ENCODE peak calls at places on chromosome 19, in seven cellular contexts. J, E, B, W, D, K and T are unnamed samples.

GRCh38 chr19:40962460-40962961 is 28.6 kb upstream of the CYP2B6 start:
- DNase-seq in J (no peak), E (peak; percentile 27), B (no peak), W (no peak), D (no peak), K (peak; percentile 52), T (no peak)

GRCh38 chr19:16628984-16629691 is 1.1 kb upstream of the MED26 start:
- DNase-seq in J (no peak), E (peak; percentile 62), B (no peak), W (no peak), D (peak; percentile 51), K (peak; percentile 70), T (peak; percentile 32)

GRCh38 chr19:30969586-30969985 is 379.6 kb downstream of the TSHZ3 start:
- DNase-seq in J (no peak), E (no peak), B (no peak), W (no peak), D (no peak), K (no peak), T (no peak)

GRCh38 chr19:17118957-17119356 is 43.4 kb downstream of the MYO9B start:
- DNase-seq in J (no peak), E (no peak), B (no peak), W (no peak), D (no peak), K (no peak), T (no peak)

GRCh38 chr19:56253737-56254136 is 18.8 kb upstream of the EDDM13 start:
- DNase-seq in J (peak; percentile 63), E (peak; percentile 82), B (no peak), W (no peak), D (no peak), K (peak; percentile 75), T (no peak)

GRCh38 chr19:17743874-17744273 is 7.4 kb upstream of the FCHO1 start:
- DNase-seq in J (no peak), E (peak; percentile 76), B (no peak), W (no peak), D (no peak), K (peak; percentile 70), T (no peak)

GRCh38 chr19:32197896-32198882 is 147.2 kb upstream of the ZNF507 start:
- DNase-seq in J (no peak), E (no peak), B (no peak), W (no peak), D (no peak), K (no peak), T (no peak)

GRCh38 chr19:47742636-47743035 is 2.7 kb upstream of the NOP53 start:
- DNase-seq in J (no peak), E (no peak), B (peak; percentile 82), W (no peak), D (no peak), K (peak; percentile 53), T (no peak)

GRCh38 chr19:33125929-33126388 is 6.0 kb upstream of the WDR88 start:
- DNase-seq in J (peak; percentile 83), E (peak; percentile 78), B (no peak), W (peak; percentile 64), D (peak; percentile 61), K (peak; percentile 77), T (peak; percentile 53)

GRCh38 chr19:3565177-3565576 is 7.6 kb upstream of the HMG20B start:
- DNase-seq in J (no peak), E (no peak), B (no peak), W (no peak), D (no peak), K (no peak), T (no peak)

GRCh38 chr19:9043524-9043923 is 33.3 kb upstream of the MUC16 start:
- DNase-seq in J (no peak), E (no peak), B (no peak), W (no peak), D (no peak), K (no peak), T (no peak)

GRCh38 chr19:18972301-18972831 is 31.3 kb upstream of the HOMER3 start:
- DNase-seq in J (no peak), E (peak; percentile 81), B (no peak), W (no peak), D (no peak), K (peak; percentile 77), T (no peak)

GRCh38 chr19:48452255-48452654 is 3.1 kb upstream of the KCNJ14 start:
- DNase-seq in J (no peak), E (no peak), B (no peak), W (no peak), D (no peak), K (no peak), T (no peak)

GRCh38 chr19:16589917-16590316 is 17.7 kb upstream of the SLC35E1 start:
- DNase-seq in J (no peak), E (no peak), B (no peak), W (no peak), D (no peak), K (no peak), T (no peak)

GRCh38 chr19:52941941-52942370 is 18.7 kb upstream of the ZNF888 start:
- DNase-seq in J (no peak), E (peak; percentile 31), B (peak; percentile 85), W (peak; percentile 46), D (peak; percentile 54), K (peak; percentile 23), T (peak; percentile 37)

GRCh38 chr19:13574933-13575332 is 68.7 kb upstream of the CACNA1A start:
- DNase-seq in J (no peak), E (no peak), B (no peak), W (peak; percentile 45), D (no peak), K (peak; percentile 34), T (peak; percentile 24)

GRCh38 chr19:13583753-13584152 is 77.5 kb upstream of the CACNA1A start:
- DNase-seq in J (no peak), E (no peak), B (no peak), W (no peak), D (no peak), K (no peak), T (no peak)

GRCh38 chr19:13576726-13577125 is 70.4 kb upstream of the CACNA1A start:
- DNase-seq in J (no peak), E (no peak), B (no peak), W (no peak), D (no peak), K (no peak), T (no peak)

GRCh38 chr19:13583114-13583513 is 76.8 kb upstream of the CACNA1A start:
- DNase-seq in J (no peak), E (no peak), B (no peak), W (no peak), D (no peak), K (no peak), T (no peak)

DNA sequence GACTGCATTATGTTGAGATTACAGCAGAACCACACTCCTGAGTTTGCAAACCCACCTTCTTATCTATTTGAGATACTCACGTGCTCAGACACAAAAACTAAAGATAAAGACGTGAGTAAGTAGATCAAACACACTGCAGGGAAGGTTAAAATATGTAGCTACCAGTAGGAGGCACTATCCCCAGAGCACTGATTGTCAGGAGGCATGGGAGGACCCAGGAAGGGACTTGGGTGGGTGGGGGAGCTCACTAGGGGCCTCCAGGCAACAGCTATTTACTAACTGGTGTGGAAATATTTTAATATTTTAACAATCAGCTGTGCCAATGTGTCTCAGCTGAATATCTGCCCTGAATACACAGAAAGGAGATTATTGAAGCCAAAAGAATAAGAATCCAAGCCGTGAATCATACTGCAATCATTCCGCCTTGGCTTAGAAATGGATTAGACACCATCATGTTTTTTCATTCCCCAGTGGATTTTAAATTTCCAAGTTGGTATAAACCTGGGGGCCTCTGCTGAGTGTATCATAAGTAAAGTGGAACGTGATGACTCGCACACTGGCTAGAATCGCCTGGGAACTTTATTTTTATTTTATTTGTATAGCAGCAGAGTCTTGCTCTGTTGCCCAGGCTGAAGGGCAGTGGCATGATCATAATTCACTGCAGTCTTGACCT is 73.2 kb upstream of the CACNA1A start:
- DNase-seq in J (no peak), E (no peak), B (no peak), W (no peak), D (no peak), K (peak; percentile 15), T (no peak)
- TF ChIP-seq CTCF in J (no peak), E (no peak), B (no peak), W (peak; percentile 57), D (no peak), K (no peak), T (no peak)

GRCh38 chr19:34308381-34309367 is 54.3 kb downstream of the GARRE1 start:
- DNase-seq in J (no peak), E (peak; percentile 89), B (no peak), W (no peak), D (no peak), K (peak; percentile 90), T (no peak)
- TF ChIP-seq CTCF in J (no peak), E (no peak), B (no peak), W (no peak), D (no peak), K (no peak), T (no peak)

GRCh38 chr19:29288276-29288675 is 75.3 kb upstream of the UQCRFS1 start:
- DNase-seq in J (no peak), E (no peak), B (no peak), W (no peak), D (no peak), K (no peak), T (no peak)

GRCh38 chr19:29285187-29285687 is 72.3 kb upstream of the UQCRFS1 start:
- DNase-seq in J (no peak), E (no peak), B (no peak), W (no peak), D (no peak), K (no peak), T (no peak)

GRCh38 chr19:29283366-29283765 is 70.4 kb upstream of the UQCRFS1 start:
- DNase-seq in J (no peak), E (no peak), B (no peak), W (no peak), D (no peak), K (no peak), T (no peak)

GRCh38 chr19:29287061-29287460 is 74.1 kb upstream of the UQCRFS1 start:
- DNase-seq in J (no peak), E (no peak), B (no peak), W (no peak), D (no peak), K (no peak), T (no peak)

DNA sequence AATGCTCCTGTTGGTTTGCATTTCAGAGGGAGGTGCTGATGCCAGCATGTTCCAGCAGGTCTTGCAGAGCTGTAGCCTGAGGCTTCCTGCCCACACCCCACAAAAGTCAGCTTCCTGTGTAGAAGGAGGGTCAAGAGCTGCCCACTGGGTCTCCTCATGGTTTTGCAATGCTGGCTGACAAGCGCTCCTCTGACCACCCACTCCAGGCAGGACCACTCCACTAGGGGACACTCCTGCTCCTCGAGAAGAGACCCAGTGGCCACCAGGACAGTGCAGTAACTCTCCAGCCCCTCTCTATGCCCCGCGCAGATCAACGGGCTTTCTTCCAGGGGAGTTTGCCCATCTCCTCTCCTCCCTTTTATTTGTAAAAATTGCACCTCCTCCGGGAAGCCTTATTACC is 72.9 kb upstream of the UQCRFS1 start:
- DNase-seq in J (no peak), E (no peak), B (no peak), W (peak; percentile 77), D (no peak), K (peak; percentile 3), T (peak; percentile 53)
- TF ChIP-seq CTCF in J (no peak), E (no peak), B (no peak), W (peak; percentile 71), D (no peak), K (peak; percentile 14), T (peak; percentile 63)

DNA sequence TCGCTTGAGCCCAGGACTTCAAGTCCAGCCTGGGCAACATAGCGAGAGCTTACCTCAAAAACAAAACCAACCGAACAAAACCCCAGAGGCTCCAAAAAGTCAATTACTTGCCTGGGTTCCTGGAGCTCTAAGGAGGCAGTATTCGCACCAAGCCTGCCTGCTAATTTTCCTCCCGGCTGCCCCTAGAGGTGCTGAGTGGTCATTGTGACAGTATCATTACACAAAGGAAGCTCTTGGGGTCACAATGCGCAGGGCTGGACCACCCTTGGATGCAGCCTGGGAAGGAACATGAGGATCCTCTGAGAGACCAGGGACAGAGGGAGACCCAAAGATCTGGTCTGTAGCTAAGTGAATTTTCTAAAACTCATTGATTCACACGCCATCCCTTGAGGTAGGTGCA is 8.5 kb upstream of the PEX11G start:
- DNase-seq in J (no peak), E (no peak), B (no peak), W (peak; percentile 60), D (no peak), K (no peak), T (peak; percentile 42)
- TF ChIP-seq CTCF in J (no peak), E (peak; percentile 52), B (peak; percentile 17), W (peak; percentile 63), D (no peak), K (peak; percentile 52), T (peak; percentile 49)